ENCODE peak calls at places on chromosome 6, in four cellular contexts. One of them, this sample, is unnamed.

GRCh38 chr6:86526238-86526637 is 411.1 kb upstream of the HTR1E start:
- DNase-seq in H9: no peak
- DNase-seq in IMR-90: no peak
- DNase-seq in H1: no peak
- DNase-seq in this sample: peak

GRCh38 chr6:130136803-130137202 is 85.9 kb downstream of the SAMD3 start:
- DNase-seq in H9: no peak
- DNase-seq in IMR-90: peak
- DNase-seq in H1: no peak
- DNase-seq in this sample: no peak

GRCh38 chr6:101195581-101195980 is 197.9 kb upstream of the GRIK2 start:
- DNase-seq in H9: no peak
- DNase-seq in IMR-90: peak
- DNase-seq in H1: no peak
- DNase-seq in this sample: no peak

GRCh38 chr6:110491299-110491643 is 14.9 kb upstream of the SLC22A16 start:
- DNase-seq in H9: no peak
- DNase-seq in IMR-90: no peak
- DNase-seq in H1: no peak
- DNase-seq in this sample: no peak

GRCh38 chr6:104505838-104506237 is 353.9 kb downstream of the HACE1 start:
- DNase-seq in H9: no peak
- DNase-seq in IMR-90: no peak
- DNase-seq in H1: no peak
- DNase-seq in this sample: no peak

GRCh38 chr6:81753709-81754678 is 1.5 kb upstream of the TENT5A start:
- DNase-seq in H9: peak
- DNase-seq in IMR-90: peak
- DNase-seq in H1: peak
- DNase-seq in this sample: peak

GRCh38 chr6:161561938-161562337 is 288.1 kb upstream of the AGPAT4 start:
- DNase-seq in H9: no peak
- DNase-seq in IMR-90: no peak
- DNase-seq in H1: no peak
- DNase-seq in this sample: peak

GRCh38 chr6:71707059-71707458 is 179.3 kb upstream of the RIMS1 start:
- DNase-seq in H9: no peak
- DNase-seq in IMR-90: no peak
- DNase-seq in H1: no peak
- DNase-seq in this sample: peak

GRCh38 chr6:149334682-149335160 is 17.2 kb downstream of the TAB2 start:
- DNase-seq in H9: no peak
- DNase-seq in IMR-90: peak
- DNase-seq in H1: no peak
- DNase-seq in this sample: peak

GRCh38 chr6:136072691-136073090 is 177.4 kb downstream of the MTFR2 start:
- DNase-seq in H9: no peak
- DNase-seq in IMR-90: no peak
- DNase-seq in H1: no peak
- DNase-seq in this sample: no peak

GRCh38 chr6:21026576-21027273 is 492.5 kb downstream of the CDKAL1 start:
- DNase-seq in H9: no peak
- DNase-seq in IMR-90: peak
- DNase-seq in H1: no peak
- DNase-seq in this sample: no peak

GRCh38 chr6:105374010-105374420 is 28.9 kb downstream of the PREP start:
- DNase-seq in H9: no peak
- DNase-seq in IMR-90: peak
- DNase-seq in H1: no peak
- DNase-seq in this sample: no peak

GRCh38 chr6:52407467-52407866 is 12.7 kb upstream of the EFHC1 start:
- DNase-seq in H9: no peak
- DNase-seq in IMR-90: peak
- DNase-seq in H1: no peak
- DNase-seq in this sample: peak

GRCh38 chr6:139597087-139597763 is 222.8 kb upstream of the CITED2 start:
- DNase-seq in H9: no peak
- DNase-seq in IMR-90: no peak
- DNase-seq in H1: no peak
- DNase-seq in this sample: no peak

GRCh38 chr6:158684311-158684710 is 34.5 kb downstream of the SYTL3 start:
- DNase-seq in H9: no peak
- DNase-seq in IMR-90: no peak
- DNase-seq in H1: no peak
- DNase-seq in this sample: no peak

GRCh38 chr6:100281471-100281878 is 183.2 kb downstream of the SIM1 start:
- DNase-seq in H9: peak
- DNase-seq in IMR-90: no peak
- DNase-seq in H1: peak
- DNase-seq in this sample: peak

GRCh38 chr6:36893976-36894932 is 8.5 kb downstream of the C6orf89 start:
- DNase-seq in H9: no peak
- DNase-seq in IMR-90: no peak
- DNase-seq in H1: no peak
- DNase-seq in this sample: no peak

DNA sequence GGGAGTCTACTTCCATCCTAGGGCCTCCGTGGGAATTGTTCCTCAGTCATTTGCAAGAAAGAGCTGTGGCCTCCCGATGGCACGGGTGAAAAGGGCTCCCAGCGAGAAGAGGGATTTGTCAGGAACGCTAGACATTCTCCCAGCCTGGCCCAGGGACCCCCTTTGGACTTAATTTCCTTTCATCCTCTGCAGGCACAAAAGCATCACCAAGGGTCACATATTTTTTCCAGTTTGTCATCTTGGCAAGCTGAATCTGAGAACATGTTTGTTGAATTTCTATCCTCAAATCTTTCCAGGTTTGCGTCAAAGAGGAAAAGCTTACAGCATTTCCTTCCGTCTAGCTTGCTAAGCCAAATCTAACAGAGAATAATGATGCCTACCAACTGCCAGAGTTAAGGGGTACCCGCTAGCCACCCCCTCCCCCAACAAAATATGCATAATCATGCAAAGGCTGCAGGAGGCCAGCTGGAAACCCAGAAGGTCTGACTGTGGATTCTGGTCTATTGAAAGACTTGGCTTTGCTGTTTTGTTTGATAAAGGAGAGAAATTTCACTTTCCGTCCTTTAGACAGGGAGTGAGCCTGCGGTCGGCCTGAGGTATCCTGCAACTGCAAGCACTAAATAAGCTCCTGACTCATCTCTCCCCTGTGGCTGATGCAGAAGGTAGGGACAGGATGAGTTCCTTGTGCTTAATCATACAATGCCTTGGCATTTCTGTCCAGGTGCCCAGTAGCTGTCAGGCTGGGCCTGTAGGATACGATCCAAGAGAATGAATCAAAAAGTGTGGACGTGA is 23.1 kb downstream of the PSMG4 start:
- DNase-seq in H9: no peak
- DNase-seq in IMR-90: peak
- DNase-seq in H1: no peak
- DNase-seq in this sample: peak
- H3K56ac ChIP-seq in H9: no peak
- H3K56ac ChIP-seq in IMR-90: no peak
- H3K56ac ChIP-seq in H1: no peak
- H3K56ac ChIP-seq in this sample: peak

DNA sequence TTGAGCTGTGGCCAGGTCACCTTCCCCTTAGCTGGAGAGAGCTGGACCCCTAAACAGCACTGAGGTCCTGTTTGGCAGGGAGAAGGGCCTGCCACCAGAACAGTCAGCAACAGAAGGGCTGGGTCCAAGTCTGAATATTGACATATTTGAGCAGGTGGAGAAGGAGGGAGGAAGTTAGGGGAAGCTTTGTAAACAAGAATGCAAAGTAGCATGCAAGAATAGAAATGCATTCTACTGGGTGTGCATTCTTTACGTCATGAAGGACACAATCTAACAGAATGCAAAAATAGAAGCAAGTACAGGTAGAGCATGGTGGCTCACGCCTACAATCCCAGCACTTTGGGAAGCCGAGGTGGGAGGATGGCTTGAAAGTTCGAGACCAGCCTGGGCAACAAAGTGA is 100.5 kb downstream of the QRSL1 start:
- DNase-seq in H9: no peak
- DNase-seq in IMR-90: no peak
- DNase-seq in H1: no peak
- DNase-seq in this sample: no peak
- H2AK5ac ChIP-seq in H9: no peak
- H2AK5ac ChIP-seq in IMR-90: no peak
- H2AK5ac ChIP-seq in H1: no peak
- H2AK5ac ChIP-seq in this sample: no peak

GRCh38 chr6:144327081-144327480 is 41.9 kb downstream of the UTRN start:
- DNase-seq in H9: no peak
- DNase-seq in IMR-90: no peak
- DNase-seq in H1: no peak
- DNase-seq in this sample: peak
- H3K56ac ChIP-seq in H9: no peak
- H3K56ac ChIP-seq in IMR-90: no peak
- H3K56ac ChIP-seq in H1: no peak
- H3K56ac ChIP-seq in this sample: peak

DNA sequence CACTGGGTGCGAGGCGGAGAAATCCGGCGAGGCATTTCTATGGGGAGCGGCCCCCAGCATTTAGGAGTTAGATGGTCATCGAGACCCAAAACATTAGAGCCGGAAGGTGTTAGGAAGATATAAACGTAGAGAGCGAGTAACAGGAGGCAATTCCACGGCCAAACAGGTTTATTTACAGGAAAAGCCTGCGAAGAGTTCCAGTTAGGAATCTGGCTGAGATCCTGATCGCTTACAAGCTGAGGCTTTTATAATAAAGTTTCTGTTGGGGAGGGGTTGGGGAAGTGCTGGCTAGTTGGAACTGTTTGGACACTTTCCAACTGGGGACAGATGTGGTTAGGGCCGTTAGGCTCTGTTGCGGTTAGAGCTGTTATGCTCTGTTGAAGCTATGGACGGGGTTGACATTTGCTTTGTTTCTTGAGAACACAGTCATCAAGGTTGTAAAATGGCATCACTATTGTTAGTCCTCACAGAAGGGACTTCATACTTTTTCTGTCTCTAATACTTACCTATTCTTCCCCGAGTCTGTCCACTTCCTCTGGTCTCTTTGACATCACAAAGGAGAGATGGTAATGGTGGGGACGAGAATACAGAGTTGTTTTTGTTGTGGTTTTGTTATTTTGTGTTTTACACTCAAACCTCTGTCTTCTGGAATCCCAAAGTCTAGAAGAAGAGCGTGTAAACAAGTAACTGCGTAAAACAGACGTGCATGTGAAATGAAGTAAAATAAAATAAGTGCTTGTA is 506 bp upstream of the ZSCAN31 start:
- DNase-seq in H9: no peak
- DNase-seq in IMR-90: peak
- DNase-seq in H1: no peak
- DNase-seq in this sample: no peak
- H2AK5ac ChIP-seq in H9: no peak
- H2AK5ac ChIP-seq in IMR-90: peak
- H2AK5ac ChIP-seq in H1: peak
- H2AK5ac ChIP-seq in this sample: no peak

DNA sequence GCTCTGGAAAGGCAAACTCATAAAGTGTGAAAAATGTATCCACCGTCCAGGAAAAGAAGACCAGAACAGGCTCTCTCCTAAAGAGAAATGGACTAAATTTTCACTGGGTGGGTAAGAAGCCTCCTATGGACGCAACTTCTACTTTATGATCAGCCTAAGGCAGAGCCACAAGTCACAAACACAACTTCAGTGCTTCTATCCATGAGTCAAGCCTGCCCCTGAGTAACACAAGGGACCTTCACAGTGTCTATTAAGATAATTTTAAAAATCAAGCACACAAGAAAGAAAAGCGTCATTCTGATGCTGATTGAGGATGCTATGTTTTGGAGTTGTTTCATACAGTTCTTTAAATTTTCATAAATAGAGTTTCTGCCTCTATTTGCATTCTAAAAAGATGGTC is 601.7 kb upstream of the ARID1B start:
- DNase-seq in H9: no peak
- DNase-seq in IMR-90: no peak
- DNase-seq in H1: no peak
- DNase-seq in this sample: no peak
- H3K56ac ChIP-seq in H9: no peak
- H3K56ac ChIP-seq in IMR-90: no peak
- H3K56ac ChIP-seq in H1: no peak
- H3K56ac ChIP-seq in this sample: no peak